ENCODE peak calls at places on chromosomes 12 and 14, in ten cellular contexts. One of them, this sample, is unnamed.

GRCh38 chr12:2234951-2235350 is 182.2 kb downstream of the CACNA1C start:
- DNase-seq in heart left ventricle: no peak
- DNase-seq in upper lobe of right lung: no peak
- DNase-seq in NCI-H774: no peak
- DNase-seq in NCI-H1417 treated with DMSO at 0.1 percent for 48 hours: no peak
- DNase-seq in EL: no peak
- DNase-seq in AG08395: no peak
- DNase-seq in NB4: no peak
- DNase-seq in lung: no peak
- DNase-seq in nephron progenitor cell: no peak
- DNase-seq in this sample: no peak

GRCh38 chr14:95835331-95835730 is 41.3 kb upstream of the TUNAR start:
- DNase-seq in NCI-H774: no peak
- DNase-seq in lung: no peak
- DNase-seq in NB4: peak; percentile 58
- DNase-seq in EL: peak; percentile 9
- DNase-seq in upper lobe of right lung: no peak
- DNase-seq in NCI-H1417 treated with DMSO at 0.1 percent for 48 hours: no peak
- DNase-seq in nephron progenitor cell: no peak
- DNase-seq in heart left ventricle: no peak
- DNase-seq in AG08395: no peak
- DNase-seq in this sample: no peak

GRCh38 chr12:12901158-12901791 is 9.9 kb downstream of the GPRC5A start:
- DNase-seq in NB4: peak; percentile 60
- DNase-seq in nephron progenitor cell: no peak
- DNase-seq in lung: no peak
- DNase-seq in AG08395: peak; percentile 76
- DNase-seq in NCI-H774: no peak
- DNase-seq in NCI-H1417 treated with DMSO at 0.1 percent for 48 hours: no peak
- DNase-seq in EL: peak; percentile 93
- DNase-seq in heart left ventricle: no peak
- DNase-seq in upper lobe of right lung: no peak
- DNase-seq in this sample: peak; percentile 66

GRCh38 chr12:2892246-2892645 is 1.6 kb downstream of the TULP3 start:
- DNase-seq in upper lobe of right lung: no peak
- DNase-seq in heart left ventricle: no peak
- DNase-seq in nephron progenitor cell: no peak
- DNase-seq in AG08395: no peak
- DNase-seq in NB4: no peak
- DNase-seq in NCI-H1417 treated with DMSO at 0.1 percent for 48 hours: no peak
- DNase-seq in EL: peak; percentile 63
- DNase-seq in lung: no peak
- DNase-seq in NCI-H774: no peak
- DNase-seq in this sample: no peak

GRCh38 chr12:68595246-68595645 is 15.5 kb upstream of the RAP1B start:
- DNase-seq in AG08395: no peak
- DNase-seq in NB4: peak; percentile 74
- DNase-seq in upper lobe of right lung: no peak
- DNase-seq in lung: no peak
- DNase-seq in NCI-H774: no peak
- DNase-seq in NCI-H1417 treated with DMSO at 0.1 percent for 48 hours: no peak
- DNase-seq in heart left ventricle: no peak
- DNase-seq in nephron progenitor cell: no peak
- DNase-seq in EL: no peak
- DNase-seq in this sample: no peak

GRCh38 chr14:29930283-29930682 is 2.6 kb upstream of the PRKD1 start:
- DNase-seq in EL: peak; percentile 84
- DNase-seq in upper lobe of right lung: no peak
- DNase-seq in NCI-H774: no peak
- DNase-seq in nephron progenitor cell: no peak
- DNase-seq in heart left ventricle: no peak
- DNase-seq in lung: no peak
- DNase-seq in AG08395: peak; percentile 57
- DNase-seq in NB4: no peak
- DNase-seq in NCI-H1417 treated with DMSO at 0.1 percent for 48 hours: no peak
- DNase-seq in this sample: no peak

GRCh38 chr12:110743571-110744093 is 941 bp upstream of the PPP1CC start:
- DNase-seq in heart left ventricle: peak; percentile 51
- DNase-seq in AG08395: no peak
- DNase-seq in EL: peak; percentile 45
- DNase-seq in NB4: peak; percentile 74
- DNase-seq in NCI-H1417 treated with DMSO at 0.1 percent for 48 hours: no peak
- DNase-seq in upper lobe of right lung: peak; percentile 85
- DNase-seq in lung: peak; percentile 50
- DNase-seq in NCI-H774: no peak
- DNase-seq in nephron progenitor cell: peak; percentile 32
- DNase-seq in this sample: peak; percentile 29

GRCh38 chr14:48628870-48629269 is 953.5 kb upstream of the MDGA2 start:
- DNase-seq in lung: no peak
- DNase-seq in nephron progenitor cell: no peak
- DNase-seq in upper lobe of right lung: no peak
- DNase-seq in heart left ventricle: no peak
- DNase-seq in EL: no peak
- DNase-seq in NCI-H1417 treated with DMSO at 0.1 percent for 48 hours: no peak
- DNase-seq in NCI-H774: no peak
- DNase-seq in AG08395: no peak
- DNase-seq in NB4: no peak
- DNase-seq in this sample: no peak

GRCh38 chr12:70822431-70822830 is 98.1 kb downstream of the PTPRR start:
- DNase-seq in nephron progenitor cell: no peak
- DNase-seq in AG08395: no peak
- DNase-seq in heart left ventricle: no peak
- DNase-seq in EL: no peak
- DNase-seq in NCI-H774: no peak
- DNase-seq in upper lobe of right lung: no peak
- DNase-seq in NCI-H1417 treated with DMSO at 0.1 percent for 48 hours: no peak
- DNase-seq in lung: no peak
- DNase-seq in NB4: no peak
- DNase-seq in this sample: no peak

GRCh38 chr12:83573676-83574075 is 887.0 kb downstream of the TMTC2 start:
- DNase-seq in heart left ventricle: no peak
- DNase-seq in nephron progenitor cell: no peak
- DNase-seq in NB4: peak; percentile 62
- DNase-seq in NCI-H774: no peak
- DNase-seq in EL: peak; percentile 48
- DNase-seq in AG08395: peak; percentile 42
- DNase-seq in lung: no peak
- DNase-seq in NCI-H1417 treated with DMSO at 0.1 percent for 48 hours: no peak
- DNase-seq in upper lobe of right lung: no peak
- DNase-seq in this sample: peak; percentile 6

GRCh38 chr14:23352506-23353432 is at the start of gene SLC22A17:
- DNase-seq in nephron progenitor cell: peak; percentile 78
- DNase-seq in NCI-H774: no peak
- DNase-seq in upper lobe of right lung: peak; percentile 78
- DNase-seq in NB4: no peak
- DNase-seq in heart left ventricle: peak; percentile 83
- DNase-seq in NCI-H1417 treated with DMSO at 0.1 percent for 48 hours: peak; percentile 34
- DNase-seq in lung: peak; percentile 56
- DNase-seq in EL: peak; percentile 88
- DNase-seq in AG08395: peak; percentile 94
- DNase-seq in this sample: peak; percentile 77

GRCh38 chr12:126156806-126157574 is 1091.8 kb downstream of the AACS start:
- DNase-seq in NCI-H774: peak; percentile 46
- DNase-seq in lung: no peak
- DNase-seq in upper lobe of right lung: no peak
- DNase-seq in EL: no peak
- DNase-seq in NCI-H1417 treated with DMSO at 0.1 percent for 48 hours: no peak
- DNase-seq in AG08395: no peak
- DNase-seq in NB4: no peak
- DNase-seq in nephron progenitor cell: peak; percentile 13
- DNase-seq in heart left ventricle: no peak
- DNase-seq in this sample: peak; percentile 4

GRCh38 chr12:78473136-78473535 is 391.4 kb upstream of the SYT1 start:
- DNase-seq in nephron progenitor cell: no peak
- DNase-seq in AG08395: no peak
- DNase-seq in lung: no peak
- DNase-seq in upper lobe of right lung: no peak
- DNase-seq in NCI-H1417 treated with DMSO at 0.1 percent for 48 hours: no peak
- DNase-seq in NB4: no peak
- DNase-seq in NCI-H774: no peak
- DNase-seq in EL: peak; percentile 20
- DNase-seq in heart left ventricle: no peak
- DNase-seq in this sample: no peak

This sample was measured in SJCRH30.